ENCODE peak calls at places on chromosomes 16 and 17, in eight cellular contexts. One of them, this sample, is unnamed.

GRCh38 chr16:12455287-12455798 is 348.3 kb downstream of the CPPED1 start:
- DNase-seq in PC-3: peak
- DNase-seq in GM12865: peak
- DNase-seq in IMR-90: peak
- DNase-seq in heart left ventricle: peak
- DNase-seq in transverse colon: peak
- DNase-seq in GM12864: peak
- DNase-seq in psoas muscle: peak
- DNase-seq in this sample: peak

GRCh38 chr17:42187833-42188232 is 2.6 kb upstream of the HCRT start:
- DNase-seq in PC-3: no peak
- DNase-seq in GM12865: no peak
- DNase-seq in IMR-90: no peak
- DNase-seq in heart left ventricle: no peak
- DNase-seq in transverse colon: no peak
- DNase-seq in GM12864: no peak
- DNase-seq in psoas muscle: no peak
- DNase-seq in this sample: no peak

GRCh38 chr17:34703533-34703932 is 124.2 kb downstream of the TMEM132E start:
- DNase-seq in PC-3: peak
- DNase-seq in GM12865: peak
- DNase-seq in IMR-90: peak
- DNase-seq in heart left ventricle: peak
- DNase-seq in transverse colon: no peak
- DNase-seq in GM12864: no peak
- DNase-seq in psoas muscle: no peak
- DNase-seq in this sample: peak

GRCh38 chr16:84659656-84660300 is 11.5 kb downstream of the KLHL36 start:
- DNase-seq in PC-3: no peak
- DNase-seq in GM12865: no peak
- DNase-seq in IMR-90: no peak
- DNase-seq in heart left ventricle: no peak
- DNase-seq in transverse colon: no peak
- DNase-seq in GM12864: no peak
- DNase-seq in psoas muscle: no peak
- DNase-seq in this sample: no peak

GRCh38 chr17:8789743-8790142 is 9.4 kb downstream of the MFSD6L start:
- DNase-seq in PC-3: no peak
- DNase-seq in GM12865: no peak
- DNase-seq in IMR-90: no peak
- DNase-seq in heart left ventricle: no peak
- DNase-seq in transverse colon: no peak
- DNase-seq in GM12864: no peak
- DNase-seq in psoas muscle: no peak
- DNase-seq in this sample: no peak

GRCh38 chr16:58196898-58197313 is 1.0 kb downstream of the CSNK2A2 start:
- DNase-seq in PC-3: no peak
- DNase-seq in GM12865: no peak
- DNase-seq in IMR-90: peak
- DNase-seq in heart left ventricle: no peak
- DNase-seq in transverse colon: no peak
- DNase-seq in GM12864: no peak
- DNase-seq in psoas muscle: no peak
- DNase-seq in this sample: peak

GRCh38 chr16:27301236-27301861 is 12.4 kb upstream of the IL4R start:
- DNase-seq in PC-3: peak
- DNase-seq in GM12865: peak
- DNase-seq in IMR-90: no peak
- DNase-seq in heart left ventricle: no peak
- DNase-seq in transverse colon: no peak
- DNase-seq in GM12864: no peak
- DNase-seq in psoas muscle: no peak
- DNase-seq in this sample: no peak

GRCh38 chr16:89697161-89697615 is 4.3 kb downstream of the SPATA2L start:
- DNase-seq in PC-3: no peak
- DNase-seq in GM12865: no peak
- DNase-seq in IMR-90: no peak
- DNase-seq in heart left ventricle: no peak
- DNase-seq in transverse colon: no peak
- DNase-seq in GM12864: no peak
- DNase-seq in psoas muscle: peak
- DNase-seq in this sample: no peak

GRCh38 chr16:66660422-66661209 is 35.9 kb downstream of the CMTM4 start:
- DNase-seq in PC-3: peak
- DNase-seq in GM12865: no peak
- DNase-seq in IMR-90: peak
- DNase-seq in heart left ventricle: peak
- DNase-seq in transverse colon: peak
- DNase-seq in GM12864: no peak
- DNase-seq in psoas muscle: peak
- DNase-seq in this sample: peak

GRCh38 chr16:70777973-70778406 is 23.0 kb downstream of the VAC14 start:
- DNase-seq in PC-3: no peak
- DNase-seq in GM12865: no peak
- DNase-seq in IMR-90: peak
- DNase-seq in heart left ventricle: no peak
- DNase-seq in transverse colon: no peak
- DNase-seq in GM12864: no peak
- DNase-seq in psoas muscle: no peak
- DNase-seq in this sample: peak

GRCh38 chr16:82063456-82064082 is 28.5 kb downstream of the HSD17B2 start:
- DNase-seq in PC-3: peak
- DNase-seq in GM12865: no peak
- DNase-seq in IMR-90: no peak
- DNase-seq in heart left ventricle: no peak
- DNase-seq in transverse colon: no peak
- DNase-seq in GM12864: no peak
- DNase-seq in psoas muscle: no peak
- DNase-seq in this sample: no peak

GRCh38 chr16:12553191-12553590 is 250.5 kb downstream of the CPPED1 start:
- DNase-seq in PC-3: no peak
- DNase-seq in GM12865: no peak
- DNase-seq in IMR-90: no peak
- DNase-seq in heart left ventricle: no peak
- DNase-seq in transverse colon: no peak
- DNase-seq in GM12864: no peak
- DNase-seq in psoas muscle: no peak
- DNase-seq in this sample: no peak

GRCh38 chr17:27562777-27563455 is 68.1 kb upstream of the LGALS9 start:
- DNase-seq in PC-3: no peak
- DNase-seq in GM12865: no peak
- DNase-seq in IMR-90: peak
- DNase-seq in heart left ventricle: no peak
- DNase-seq in transverse colon: no peak
- DNase-seq in GM12864: no peak
- DNase-seq in psoas muscle: no peak
- DNase-seq in this sample: no peak

GRCh38 chr17:36849871-36850348 is 87.4 kb upstream of the LHX1 start:
- DNase-seq in PC-3: peak
- DNase-seq in GM12865: peak
- DNase-seq in IMR-90: peak
- DNase-seq in heart left ventricle: no peak
- DNase-seq in transverse colon: no peak
- DNase-seq in GM12864: peak
- DNase-seq in psoas muscle: no peak
- DNase-seq in this sample: peak

GRCh38 chr16:535446-536405 is 8.2 kb downstream of the CAPN15 start:
- DNase-seq in PC-3: peak
- DNase-seq in GM12865: no peak
- DNase-seq in IMR-90: peak
- DNase-seq in heart left ventricle: peak
- DNase-seq in transverse colon: peak
- DNase-seq in GM12864: no peak
- DNase-seq in psoas muscle: peak
- DNase-seq in this sample: peak

GRCh38 chr17:48663134-48663924 is 37.2 kb upstream of the HOXB9 start:
- DNase-seq in PC-3: peak
- DNase-seq in GM12865: no peak
- DNase-seq in IMR-90: no peak
- DNase-seq in heart left ventricle: no peak
- DNase-seq in transverse colon: no peak
- DNase-seq in GM12864: no peak
- DNase-seq in psoas muscle: no peak
- DNase-seq in this sample: no peak

GRCh38 chr17:9217151-9218067 is 196.1 kb downstream of the NTN1 start:
- DNase-seq in PC-3: no peak
- DNase-seq in GM12865: no peak
- DNase-seq in IMR-90: peak
- DNase-seq in heart left ventricle: peak
- DNase-seq in transverse colon: no peak
- DNase-seq in GM12864: no peak
- DNase-seq in psoas muscle: no peak
- DNase-seq in this sample: peak

GRCh38 chr17:10754109-10754508 is 24.3 kb upstream of the TMEM220 start:
- DNase-seq in PC-3: peak
- DNase-seq in GM12865: peak
- DNase-seq in IMR-90: peak
- DNase-seq in heart left ventricle: peak
- DNase-seq in transverse colon: peak
- DNase-seq in GM12864: no peak
- DNase-seq in psoas muscle: no peak
- DNase-seq in this sample: peak

GRCh38 chr17:1087381-1088241 is 90.7 kb downstream of the TIMM22 start:
- DNase-seq in PC-3: peak
- DNase-seq in GM12865: no peak
- DNase-seq in IMR-90: no peak
- DNase-seq in heart left ventricle: peak
- DNase-seq in transverse colon: peak
- DNase-seq in GM12864: no peak
- DNase-seq in psoas muscle: peak
- DNase-seq in this sample: no peak

GRCh38 chr17:1091190-1091534 is 88.6 kb downstream of the ABR start:
- DNase-seq in PC-3: no peak
- DNase-seq in GM12865: no peak
- DNase-seq in IMR-90: no peak
- DNase-seq in heart left ventricle: no peak
- DNase-seq in transverse colon: no peak
- DNase-seq in GM12864: no peak
- DNase-seq in psoas muscle: no peak
- DNase-seq in this sample: no peak

GRCh38 chr17:1091885-1092284 is 87.9 kb downstream of the ABR start:
- DNase-seq in PC-3: no peak
- DNase-seq in GM12865: no peak
- DNase-seq in IMR-90: no peak
- DNase-seq in heart left ventricle: no peak
- DNase-seq in transverse colon: no peak
- DNase-seq in GM12864: no peak
- DNase-seq in psoas muscle: no peak
- DNase-seq in this sample: no peak

GRCh38 chr17:1090454-1091189 is 89.2 kb downstream of the ABR start:
- DNase-seq in PC-3: no peak
- DNase-seq in GM12865: no peak
- DNase-seq in IMR-90: no peak
- DNase-seq in heart left ventricle: no peak
- DNase-seq in transverse colon: no peak
- DNase-seq in GM12864: no peak
- DNase-seq in psoas muscle: no peak
- DNase-seq in this sample: no peak

DNA sequence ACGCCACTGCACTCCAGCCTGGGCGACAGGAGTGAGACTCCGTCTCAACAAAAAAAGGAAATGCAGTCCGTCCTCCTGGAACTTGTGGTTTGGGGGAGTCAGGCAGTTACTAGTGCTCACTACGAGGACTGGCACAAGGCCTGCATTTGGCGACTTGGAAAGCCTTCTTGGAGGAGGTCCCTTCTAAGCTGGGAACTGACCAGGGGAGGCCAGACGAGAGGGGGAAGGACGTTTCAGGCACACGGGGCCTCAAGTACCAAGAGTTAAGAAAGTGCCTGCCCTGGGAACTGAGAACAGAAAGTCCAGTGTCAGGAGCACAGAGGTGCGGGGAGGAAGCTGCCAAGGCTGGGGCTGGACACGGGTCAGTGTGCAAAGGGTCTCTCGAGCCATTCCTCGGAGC is 89.9 kb downstream of the ABR start:
- DNase-seq in PC-3: no peak
- DNase-seq in GM12865: no peak
- DNase-seq in IMR-90: no peak
- DNase-seq in heart left ventricle: no peak
- DNase-seq in transverse colon: no peak
- DNase-seq in GM12864: no peak
- DNase-seq in psoas muscle: no peak
- DNase-seq in this sample: no peak
- H3K4me3 ChIP-seq in PC-3: no peak
- H3K4me3 ChIP-seq in GM12865: no peak
- H3K4me3 ChIP-seq in IMR-90: no peak
- H3K4me3 ChIP-seq in heart left ventricle: no peak
- H3K4me3 ChIP-seq in transverse colon: no peak
- H3K4me3 ChIP-seq in GM12864: no peak
- H3K4me3 ChIP-seq in psoas muscle: no peak
- H3K4me3 ChIP-seq in this sample: no peak

GRCh38 chr16:50610331-50611262 is 62.4 kb downstream of the NKD1 start:
- DNase-seq in PC-3: no peak
- DNase-seq in GM12865: no peak
- DNase-seq in IMR-90: no peak
- DNase-seq in heart left ventricle: no peak
- DNase-seq in transverse colon: no peak
- DNase-seq in GM12864: no peak
- DNase-seq in psoas muscle: no peak
- DNase-seq in this sample: no peak
- TF ChIP-seq CTCF in PC-3: no peak
- TF ChIP-seq CTCF in GM12865: no peak
- TF ChIP-seq CTCF in IMR-90: no peak
- TF ChIP-seq CTCF in heart left ventricle: no peak
- TF ChIP-seq CTCF in transverse colon: no peak
- TF ChIP-seq CTCF in GM12864: no peak
- TF ChIP-seq CTCF in psoas muscle: no peak
- TF ChIP-seq CTCF in this sample: no peak

GRCh38 chr17:40014375-40014980 is 762 bp upstream of the CSF3 start:
- DNase-seq in PC-3: no peak
- DNase-seq in GM12865: peak
- DNase-seq in IMR-90: no peak
- DNase-seq in heart left ventricle: no peak
- DNase-seq in transverse colon: no peak
- DNase-seq in GM12864: no peak
- DNase-seq in psoas muscle: peak
- DNase-seq in this sample: peak
- H3K4me3 ChIP-seq in PC-3: no peak
- H3K4me3 ChIP-seq in GM12865: no peak
- H3K4me3 ChIP-seq in IMR-90: no peak
- H3K4me3 ChIP-seq in heart left ventricle: no peak
- H3K4me3 ChIP-seq in transverse colon: no peak
- H3K4me3 ChIP-seq in GM12864: no peak
- H3K4me3 ChIP-seq in psoas muscle: no peak
- H3K4me3 ChIP-seq in this sample: no peak

GRCh38 chr17:44363613-44364159 is at the start of gene FAM171A2:
- DNase-seq in PC-3: peak
- DNase-seq in GM12865: peak
- DNase-seq in IMR-90: peak
- DNase-seq in heart left ventricle: peak
- DNase-seq in transverse colon: peak
- DNase-seq in GM12864: no peak
- DNase-seq in psoas muscle: peak
- DNase-seq in this sample: peak
- TF ChIP-seq CTCF in PC-3: peak
- TF ChIP-seq CTCF in GM12865: peak
- TF ChIP-seq CTCF in IMR-90: peak
- TF ChIP-seq CTCF in heart left ventricle: peak
- TF ChIP-seq CTCF in transverse colon: peak
- TF ChIP-seq CTCF in GM12864: peak
- TF ChIP-seq CTCF in psoas muscle: peak
- TF ChIP-seq CTCF in this sample: peak

GRCh38 chr17:79949646-79950292 is 85.9 kb downstream of the TBC1D16 start:
- DNase-seq in PC-3: no peak
- DNase-seq in GM12865: no peak
- DNase-seq in IMR-90: no peak
- DNase-seq in heart left ventricle: no peak
- DNase-seq in transverse colon: no peak
- DNase-seq in GM12864: no peak
- DNase-seq in psoas muscle: peak
- DNase-seq in this sample: no peak
- H3K4me3 ChIP-seq in PC-3: no peak
- H3K4me3 ChIP-seq in GM12865: no peak
- H3K4me3 ChIP-seq in IMR-90: no peak
- H3K4me3 ChIP-seq in heart left ventricle: no peak
- H3K4me3 ChIP-seq in transverse colon: no peak
- H3K4me3 ChIP-seq in GM12864: no peak
- H3K4me3 ChIP-seq in psoas muscle: no peak
- H3K4me3 ChIP-seq in this sample: no peak

This sample was measured in cardiac fibroblast.